ENCODE peak calls at places on chromosome 6, in five cellular contexts. One of them, this sample, is unnamed.

GRCh38 chr6:83702749-83703148 is 6.2 kb downstream of the SNAP91 start:
- DNase-seq in endothelial cell: no peak
- DNase-seq in glutamatergic neuron: no peak
- DNase-seq in RWPE1: no peak
- DNase-seq in body of pancreas: no peak
- DNase-seq in this sample: no peak

GRCh38 chr6:3162067-3162497 is 4.7 kb upstream of the TUBB2A start:
- DNase-seq in RWPE1: no peak
- DNase-seq in glutamatergic neuron: no peak
- DNase-seq in endothelial cell: no peak
- DNase-seq in body of pancreas: no peak
- DNase-seq in this sample: no peak

GRCh38 chr6:134314236-134314821 is 3.6 kb downstream of the SGK1 start:
- DNase-seq in endothelial cell: no peak
- DNase-seq in glutamatergic neuron: no peak
- DNase-seq in RWPE1: no peak
- DNase-seq in body of pancreas: no peak
- DNase-seq in this sample: no peak

GRCh38 chr6:158031191-158031444 is 49.5 kb downstream of the SYNJ2 start:
- DNase-seq in RWPE1: no peak
- DNase-seq in glutamatergic neuron: no peak
- DNase-seq in endothelial cell: no peak
- DNase-seq in body of pancreas: no peak
- DNase-seq in this sample: no peak

GRCh38 chr6:105769197-105769596 is 316.9 kb upstream of the PRDM1 start:
- DNase-seq in endothelial cell: no peak
- DNase-seq in body of pancreas: no peak
- DNase-seq in RWPE1: no peak
- DNase-seq in glutamatergic neuron: no peak
- DNase-seq in this sample: no peak

GRCh38 chr6:72260489-72260888 is 361.4 kb upstream of the KCNQ5 start:
- DNase-seq in body of pancreas: no peak
- DNase-seq in endothelial cell: no peak
- DNase-seq in glutamatergic neuron: no peak
- DNase-seq in RWPE1: no peak
- DNase-seq in this sample: no peak

GRCh38 chr6:136209496-136209895 is 40.6 kb downstream of the MTFR2 start:
- DNase-seq in body of pancreas: no peak
- DNase-seq in RWPE1: no peak
- DNase-seq in endothelial cell: no peak
- DNase-seq in glutamatergic neuron: no peak
- DNase-seq in this sample: no peak

GRCh38 chr6:166430269-166430668 is 47.5 kb upstream of the MPC1 start:
- DNase-seq in endothelial cell: no peak
- DNase-seq in glutamatergic neuron: no peak
- DNase-seq in RWPE1: no peak
- DNase-seq in body of pancreas: no peak
- DNase-seq in this sample: no peak

GRCh38 chr6:70838907-70839285 is 118.0 kb downstream of the B3GAT2 start:
- DNase-seq in RWPE1: no peak
- DNase-seq in glutamatergic neuron: no peak
- DNase-seq in endothelial cell: no peak
- DNase-seq in body of pancreas: no peak
- DNase-seq in this sample: no peak

GRCh38 chr6:170211404-170212025 is 79.4 kb downstream of the DLL1 start:
- DNase-seq in glutamatergic neuron: no peak
- DNase-seq in body of pancreas: no peak
- DNase-seq in RWPE1: no peak
- DNase-seq in endothelial cell: peak; percentile 2
- DNase-seq in this sample: no peak

GRCh38 chr6:137775720-137776119 is 91.3 kb upstream of the TNFAIP3 start:
- DNase-seq in body of pancreas: no peak
- DNase-seq in endothelial cell: no peak
- DNase-seq in RWPE1: no peak
- DNase-seq in glutamatergic neuron: no peak
- DNase-seq in this sample: no peak

GRCh38 chr6:90715093-90715655 is 128.3 kb upstream of the MAP3K7 start:
- DNase-seq in body of pancreas: no peak
- DNase-seq in endothelial cell: no peak
- DNase-seq in RWPE1: no peak
- DNase-seq in glutamatergic neuron: no peak
- DNase-seq in this sample: no peak

GRCh38 chr6:166006593-166007301 is 160.9 kb downstream of the TBXT start:
- DNase-seq in glutamatergic neuron: no peak
- DNase-seq in body of pancreas: no peak
- DNase-seq in endothelial cell: no peak
- DNase-seq in RWPE1: no peak
- DNase-seq in this sample: no peak

GRCh38 chr6:159935633-159936032 is 33.2 kb upstream of the IGF2R start:
- DNase-seq in body of pancreas: no peak
- DNase-seq in endothelial cell: no peak
- DNase-seq in glutamatergic neuron: no peak
- DNase-seq in RWPE1: no peak
- DNase-seq in this sample: no peak

GRCh38 chr6:46862381-46862780 is 59.4 kb downstream of the ADGRF5 start:
- DNase-seq in endothelial cell: no peak
- DNase-seq in RWPE1: no peak
- DNase-seq in glutamatergic neuron: no peak
- DNase-seq in body of pancreas: no peak
- DNase-seq in this sample: no peak
- TF ChIP-seq CTCF in endothelial cell: no peak
- TF ChIP-seq CTCF in RWPE1: no peak
- TF ChIP-seq CTCF in glutamatergic neuron: no peak
- TF ChIP-seq CTCF in body of pancreas: no peak
- TF ChIP-seq CTCF in this sample: no peak

GRCh38 chr6:26521485-26522391 is 16.4 kb upstream of the HMGN4 start:
- DNase-seq in glutamatergic neuron: peak; percentile 90
- DNase-seq in RWPE1: peak; percentile 68
- DNase-seq in body of pancreas: peak; percentile 64
- DNase-seq in endothelial cell: peak; percentile 91
- DNase-seq in this sample: no peak
- TF ChIP-seq CTCF in glutamatergic neuron: peak; percentile 36
- TF ChIP-seq CTCF in RWPE1: peak; percentile 53
- TF ChIP-seq CTCF in body of pancreas: peak; percentile 16
- TF ChIP-seq CTCF in endothelial cell: no peak
- TF ChIP-seq CTCF in this sample: no peak

GRCh38 chr6:54621285-54621684 is 225.3 kb upstream of the FAM83B start:
- DNase-seq in endothelial cell: peak; percentile 48
- DNase-seq in glutamatergic neuron: no peak
- DNase-seq in body of pancreas: no peak
- DNase-seq in RWPE1: peak; percentile 8
- DNase-seq in this sample: no peak
- TF ChIP-seq CTCF in endothelial cell: peak; percentile 77
- TF ChIP-seq CTCF in glutamatergic neuron: peak; percentile 76
- TF ChIP-seq CTCF in body of pancreas: peak; percentile 16
- TF ChIP-seq CTCF in RWPE1: peak; percentile 28
- TF ChIP-seq CTCF in this sample: no peak

DNA sequence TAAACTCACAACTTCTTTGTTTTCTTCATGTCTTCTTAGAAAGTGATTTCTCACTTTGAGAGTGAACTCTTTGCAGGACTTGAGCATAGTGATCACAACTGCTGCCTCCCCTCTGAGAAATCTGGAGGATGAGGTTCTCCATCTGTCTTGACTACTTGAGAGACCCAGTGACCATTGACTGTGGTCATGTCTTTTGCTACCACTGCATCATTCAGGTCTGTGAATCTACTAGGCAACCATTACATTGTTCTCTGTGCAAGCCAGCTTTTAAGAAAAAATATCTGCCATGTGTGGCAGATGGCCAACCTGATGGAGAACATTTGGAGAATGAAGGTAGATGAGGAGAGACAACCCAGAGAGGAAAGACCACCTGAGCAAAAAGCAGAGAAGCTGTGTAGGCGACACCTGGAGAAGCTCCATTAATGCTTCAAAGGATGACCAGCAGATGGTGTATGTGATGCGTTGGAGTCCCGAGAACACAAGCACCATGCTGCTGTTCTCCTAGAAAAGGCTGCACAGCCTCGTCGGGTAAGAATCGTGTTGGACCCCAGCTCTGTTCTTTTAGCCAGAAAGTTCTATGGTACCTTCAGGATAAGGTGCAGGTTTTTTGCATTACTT is 25.1 kb upstream of the TRIM26 start:
- DNase-seq in glutamatergic neuron: no peak
- DNase-seq in endothelial cell: no peak
- DNase-seq in RWPE1: no peak
- DNase-seq in body of pancreas: no peak
- DNase-seq in this sample: no peak
- TF ChIP-seq CTCF in glutamatergic neuron: no peak
- TF ChIP-seq CTCF in endothelial cell: no peak
- TF ChIP-seq CTCF in RWPE1: no peak
- TF ChIP-seq CTCF in body of pancreas: no peak
- TF ChIP-seq CTCF in this sample: peak; percentile 34

DNA sequence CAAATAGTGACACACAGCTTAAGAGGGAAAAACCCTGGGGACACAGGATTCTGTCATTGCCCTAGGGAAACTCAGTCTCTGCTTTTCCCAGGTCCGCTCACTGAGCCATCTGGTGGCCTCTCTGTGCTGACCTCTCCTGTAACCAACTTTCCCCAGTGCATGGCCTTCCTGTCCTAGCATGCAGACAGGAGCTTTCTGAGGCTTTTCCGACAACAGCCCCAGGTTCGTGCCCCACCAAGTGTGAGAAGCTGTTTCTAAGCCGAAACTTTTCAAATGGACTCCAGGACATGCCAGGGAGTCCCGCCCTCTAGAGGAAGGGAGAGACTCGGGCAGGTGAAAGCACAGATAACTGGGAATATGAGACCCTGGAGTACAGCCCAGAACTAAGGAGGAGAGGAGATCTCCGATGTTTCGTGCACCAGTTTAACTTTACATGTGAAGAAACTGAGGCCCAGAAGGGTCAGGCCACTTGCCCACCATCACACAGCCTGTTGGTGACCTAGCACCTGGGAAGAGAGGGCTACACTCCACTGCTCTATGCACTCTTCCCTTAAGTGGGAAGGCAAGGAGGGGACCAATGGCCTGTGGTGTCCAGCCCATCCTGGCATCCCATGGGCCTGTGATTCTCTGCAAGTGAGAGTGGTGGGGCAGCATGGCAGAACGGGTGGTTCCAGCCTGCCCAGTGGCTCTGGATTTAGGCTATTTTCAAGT is 46.2 kb downstream of the RPP40 start:
- DNase-seq in endothelial cell: peak; percentile 34
- DNase-seq in RWPE1: peak; percentile 13
- DNase-seq in glutamatergic neuron: no peak
- DNase-seq in body of pancreas: no peak
- DNase-seq in this sample: no peak
- TF ChIP-seq CTCF in endothelial cell: no peak
- TF ChIP-seq CTCF in RWPE1: no peak
- TF ChIP-seq CTCF in glutamatergic neuron: peak; percentile 18
- TF ChIP-seq CTCF in body of pancreas: no peak
- TF ChIP-seq CTCF in this sample: peak; percentile 8

GRCh38 chr6:12290490-12290820 is 294 bp downstream of the EDN1 start:
- DNase-seq in body of pancreas: no peak
- DNase-seq in RWPE1: no peak
- DNase-seq in glutamatergic neuron: no peak
- DNase-seq in endothelial cell: no peak
- DNase-seq in this sample: no peak
- TF ChIP-seq CTCF in body of pancreas: peak; percentile 2
- TF ChIP-seq CTCF in RWPE1: no peak
- TF ChIP-seq CTCF in glutamatergic neuron: no peak
- TF ChIP-seq CTCF in endothelial cell: no peak
- TF ChIP-seq CTCF in this sample: no peak